ENCODE peak calls at places on chromosome 5, in six cellular contexts. K is A549, D is HepG2, Y is endothelial cell of umbilical vein, Q is K562, U is GM12878. E is an unnamed sample.

GRCh38 chr5:133120156-133120750 is 68.4 kb downstream of the HSPA4 start:
- DNase-seq in K (no peak), D (no peak), Y (no peak), Q (no peak), U (no peak), E (no peak)

GRCh38 chr5:79255786-79256557 is 20.0 kb downstream of the JMY start:
- DNase-seq in K (peak), D (peak), Y (peak), Q (peak), U (no peak), E (no peak)

GRCh38 chr5:132813599-132814440 is 718 bp downstream of the SOWAHA start:
- DNase-seq in K (peak), D (no peak), Y (peak), Q (no peak), U (no peak), E (peak)

GRCh38 chr5:12292610-12293204 is 388.5 kb upstream of the CTNND2 start:
- DNase-seq in K (no peak), D (no peak), Y (no peak), Q (peak), U (no peak), E (peak)

GRCh38 chr5:142798099-142798768 is 28.1 kb downstream of the ARHGAP26 start:
- DNase-seq in K (no peak), D (peak), Y (no peak), Q (no peak), U (no peak), E (peak)

GRCh38 chr5:90888511-90889324 is 330.1 kb downstream of the ADGRV1 start:
- DNase-seq in K (peak), D (peak), Y (peak), Q (no peak), U (no peak), E (no peak)

GRCh38 chr5:17354265-17354664 is 136.8 kb downstream of the BASP1 start:
- DNase-seq in K (no peak), D (no peak), Y (no peak), Q (no peak), U (no peak), E (no peak)

GRCh38 chr5:558871-559503 is 34.7 kb upstream of the SLC9A3 start:
- DNase-seq in K (no peak), D (no peak), Y (no peak), Q (no peak), U (no peak), E (no peak)

GRCh38 chr5:115657883-115658233 is 32.0 kb upstream of the TMED7 start:
- DNase-seq in K (peak), D (no peak), Y (no peak), Q (no peak), U (no peak), E (no peak)

GRCh38 chr5:80407735-80408474 is at the start of gene ZFYVE16:
- DNase-seq in K (peak), D (peak), Y (peak), Q (peak), U (peak), E (peak)
- TF ChIP-seq CTCF in K (no peak), D (peak), Y (no peak), Q (peak), U (no peak), E (no peak)

DNA sequence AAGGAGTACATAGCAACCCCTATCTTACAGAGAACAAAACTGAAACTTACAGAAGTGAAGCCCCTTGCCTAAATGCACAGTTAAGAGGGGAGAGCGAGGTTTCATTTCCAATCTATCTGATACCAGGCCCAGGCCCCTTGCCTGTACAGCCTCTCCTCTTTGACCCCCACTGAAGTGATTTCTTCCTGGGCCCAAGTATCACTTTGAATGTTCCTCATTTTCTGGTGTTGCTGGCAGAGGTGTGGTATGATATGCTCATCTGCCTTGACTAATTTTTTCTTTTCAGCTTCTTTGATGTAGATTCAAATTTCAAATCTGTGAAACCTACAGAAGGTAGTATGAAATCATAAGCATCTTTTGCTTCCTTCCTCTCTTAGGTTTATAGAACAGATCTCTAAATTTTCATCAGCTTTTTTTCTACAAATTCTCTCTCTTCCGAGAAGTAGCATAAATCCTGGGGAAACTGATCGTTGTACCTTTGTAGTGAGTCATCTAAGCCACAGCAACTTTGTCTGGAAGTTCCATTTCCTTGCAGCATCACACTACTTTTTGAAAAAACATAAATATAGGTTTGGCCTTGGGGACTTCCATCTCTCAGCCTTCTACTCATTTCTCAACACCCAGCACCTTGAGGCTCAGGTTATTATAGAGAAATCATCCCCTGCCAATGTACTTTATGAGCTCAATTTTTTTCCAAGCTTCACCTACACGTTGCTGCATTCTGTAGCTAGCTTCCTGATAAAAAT is 402.4 kb upstream of the PTGER4 start:
- DNase-seq in K (no peak), D (no peak), Y (no peak), Q (no peak), U (peak), E (no peak)
- TF ChIP-seq MYC in K (no peak), D (no peak), Y (no peak), Q (no peak), U (no peak), E (no peak)

GRCh38 chr5:1636981-1637638 is 113.3 kb upstream of the LPCAT1 start:
- DNase-seq in K (no peak), D (no peak), Y (no peak), Q (no peak), U (no peak), E (no peak)
- TF ChIP-seq POLR2A in K (no peak), D (no peak), Y (no peak), Q (no peak), U (no peak), E (no peak)

GRCh38 chr5:69189162-69190086 is at the start of gene CENPH:
- DNase-seq in K (peak), D (peak), Y (peak), Q (peak), U (peak), E (peak)
- TF ChIP-seq CTCF in K (no peak), D (no peak), Y (no peak), Q (no peak), U (no peak), E (no peak)

GRCh38 chr5:59335544-59335943 is 558.0 kb downstream of the PDE4D start:
- DNase-seq in K (no peak), D (no peak), Y (no peak), Q (no peak), U (no peak), E (no peak)
- TF ChIP-seq MYC in K (no peak), D (no peak), Y (no peak), Q (no peak), U (no peak), E (no peak)

DNA sequence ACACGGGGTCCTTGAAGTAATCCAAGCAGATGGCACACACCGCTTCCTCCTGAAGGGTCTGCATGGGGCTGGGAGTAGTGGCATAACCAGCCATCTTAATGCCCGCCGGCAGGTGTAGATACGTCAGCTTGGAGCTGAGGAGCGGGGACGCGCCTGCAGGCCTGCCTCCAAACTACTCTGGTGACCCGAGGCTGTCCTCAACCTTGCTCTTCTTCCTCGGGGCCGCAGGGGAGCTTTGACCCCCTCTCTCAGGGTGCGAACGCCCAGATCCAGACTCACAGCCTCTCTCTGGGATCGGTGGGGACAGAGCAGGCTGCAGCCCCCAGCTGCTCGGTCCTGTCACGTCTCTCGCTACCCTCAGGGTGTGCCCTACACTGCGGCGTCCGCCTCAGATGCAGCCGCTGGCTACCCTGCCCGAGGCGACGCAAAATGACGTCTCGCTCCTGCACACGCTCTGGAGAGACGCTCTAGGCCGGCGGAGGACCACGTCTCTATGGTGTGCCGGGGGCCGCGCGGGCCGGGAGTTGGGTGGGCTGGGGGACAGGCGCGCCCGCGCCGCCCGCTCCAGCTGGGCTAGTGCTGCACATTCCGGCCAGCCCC is at the start of gene TRIM52:
- DNase-seq in K (peak), D (peak), Y (peak), Q (peak), U (peak), E (peak)
- TF ChIP-seq POLR2A in K (peak), D (peak), Y (peak), Q (peak), U (peak), E (peak)

DNA sequence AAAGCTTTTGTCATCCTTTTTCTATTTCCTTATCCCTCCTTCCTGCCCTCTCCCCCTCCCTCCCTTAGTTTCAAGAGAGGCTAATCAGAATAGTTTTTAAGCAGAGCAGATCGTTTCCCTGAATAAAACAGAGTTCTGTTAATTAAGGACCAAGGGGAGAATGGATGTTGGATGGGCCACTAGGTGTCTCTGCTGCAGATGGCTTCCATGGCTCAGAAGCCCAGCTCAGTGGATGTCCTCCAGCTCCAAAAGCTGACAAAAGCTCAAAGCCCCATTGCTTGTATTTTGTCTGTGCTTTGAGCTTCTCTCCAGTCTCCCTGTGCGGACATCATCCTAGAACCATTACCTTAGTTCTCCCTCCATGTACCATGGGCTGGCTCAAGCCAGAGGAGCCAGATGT is 21.0 kb upstream of the NPR3 start:
- DNase-seq in K (no peak), D (peak), Y (no peak), Q (no peak), U (no peak), E (peak)
- TF ChIP-seq CTCF in K (peak), D (peak), Y (no peak), Q (peak), U (peak), E (peak)

GRCh38 chr5:173330151-173330855 is 2.1 kb upstream of the STC2 start:
- DNase-seq in K (no peak), D (peak), Y (no peak), Q (no peak), U (no peak), E (no peak)

GRCh38 chr5:173327948-173328895 is at the start of gene STC2:
- DNase-seq in K (peak), D (peak), Y (peak), Q (peak), U (peak), E (peak)

GRCh38 chr5:173328896-173329369 is 719 bp upstream of the STC2 start:
- DNase-seq in K (peak), D (peak), Y (peak), Q (no peak), U (no peak), E (peak)

GRCh38 chr5:173330856-173331206 is 2.6 kb upstream of the STC2 start:
- DNase-seq in K (no peak), D (no peak), Y (no peak), Q (no peak), U (no peak), E (no peak)

GRCh38 chr5:173329370-173330150 is 1.3 kb upstream of the STC2 start:
- DNase-seq in K (no peak), D (peak), Y (no peak), Q (no peak), U (peak), E (peak)
- TF ChIP-seq MYC in K (peak), D (peak), Y (peak), Q (no peak), U (no peak), E (peak)

GRCh38 chr5:58459860-58460726 is at the start of gene PLK2:
- DNase-seq in K (peak), D (peak), Y (peak), Q (no peak), U (no peak), E (peak)
- TF ChIP-seq POLR2A in K (peak), D (peak), Y (peak), Q (no peak), U (peak), E (no peak)

GRCh38 chr5:106730912-106731311 is 939.8 kb downstream of the EFNA5 start:
- DNase-seq in K (no peak), D (no peak), Y (no peak), Q (no peak), U (no peak), E (no peak)
- TF ChIP-seq CTCF in K (no peak), D (no peak), Y (no peak), Q (no peak), U (no peak), E (no peak)